ENCODE peak calls at places on chromosomes 13 and 19, in ten cellular contexts. C is lung; D is stimulated activated CD4-positive, alpha-beta T cell treated with anti-CD3 and anti-CD28 coated beads, Interleukin-4, amount 100 ng/mL, for 24 hours; Z is body of pancreas; B is HFFc6; N is heart right ventricle; G is suprapubic skin; O is T-helper 17 cell; E is psoas muscle; V is activated naive CD4-positive, alpha-beta T cell treated with anti-CD3 and anti-CD28 coated beads for 36 hours. F is an unnamed sample.

GRCh38 chr13:72384186-72384823 is 343.1 kb downstream of the MZT1 start:
- DNase-seq in C (no peak), D (no peak), Z (no peak), B (no peak), N (no peak), G (no peak), O (no peak), E (no peak), V (no peak), F (no peak)

GRCh38 chr13:109336730-109337129 is 449.7 kb downstream of the IRS2 start:
- DNase-seq in C (no peak), D (no peak), Z (no peak), B (peak), N (no peak), G (no peak), O (no peak), E (no peak), V (no peak), F (no peak)

GRCh38 chr19:29260477-29261317 is 47.7 kb upstream of the UQCRFS1 start:
- DNase-seq in C (no peak), D (peak), Z (no peak), B (no peak), N (no peak), G (peak), O (no peak), E (no peak), V (peak), F (peak)

GRCh38 chr13:98557934-98558630 is 18.8 kb downstream of the STK24 start:
- DNase-seq in C (no peak), D (no peak), Z (no peak), B (peak), N (no peak), G (no peak), O (no peak), E (no peak), V (no peak), F (no peak)

GRCh38 chr13:97279913-97280312 is 57.8 kb downstream of the MBNL2 start:
- DNase-seq in C (no peak), D (no peak), Z (no peak), B (peak), N (no peak), G (no peak), O (no peak), E (no peak), V (no peak), F (no peak)

GRCh38 chr19:14530505-14530904 is 1.1 kb downstream of the TECR start:
- DNase-seq in C (no peak), D (no peak), Z (no peak), B (no peak), N (no peak), G (no peak), O (no peak), E (no peak), V (no peak), F (no peak)

GRCh38 chr19:44745386-44745831 is 3.1 kb upstream of the BCL3 start:
- DNase-seq in C (peak), D (no peak), Z (peak), B (peak), N (peak), G (peak), O (no peak), E (peak), V (no peak), F (no peak)

GRCh38 chr19:20182232-20182785 is 15.3 kb downstream of the ZNF486 start:
- DNase-seq in C (no peak), D (no peak), Z (no peak), B (no peak), N (no peak), G (no peak), O (no peak), E (no peak), V (no peak), F (peak)

GRCh38 chr13:23609414-23610186 is 39.4 kb downstream of the TNFRSF19 start:
- DNase-seq in C (peak), D (no peak), Z (no peak), B (peak), N (peak), G (no peak), O (no peak), E (no peak), V (no peak), F (no peak)

GRCh38 chr19:18899624-18900560 is 3.9 kb upstream of the CERS1 start:
- DNase-seq in C (no peak), D (no peak), Z (no peak), B (no peak), N (no peak), G (peak), O (no peak), E (no peak), V (no peak), F (no peak)

GRCh38 chr13:20439261-20439660 is 86.4 kb downstream of the CRYL1 start:
- DNase-seq in C (no peak), D (no peak), Z (no peak), B (no peak), N (no peak), G (no peak), O (no peak), E (no peak), V (no peak), F (no peak)

GRCh38 chr13:79463604-79464003 is 17.4 kb upstream of the NDFIP2 start:
- DNase-seq in C (no peak), D (no peak), Z (no peak), B (no peak), N (no peak), G (no peak), O (no peak), E (no peak), V (no peak), F (no peak)

GRCh38 chr13:75308222-75308621 is 173.7 kb downstream of the TBC1D4 start:
- DNase-seq in C (no peak), D (peak), Z (no peak), B (no peak), N (no peak), G (no peak), O (no peak), E (no peak), V (peak), F (no peak)

GRCh38 chr13:94345374-94346195 is 133.9 kb downstream of the DCT start:
- DNase-seq in C (no peak), D (no peak), Z (no peak), B (peak), N (no peak), G (no peak), O (no peak), E (no peak), V (no peak), F (peak)

GRCh38 chr13:60165391-60166099 is 1.8 kb upstream of the DIAPH3 start:
- DNase-seq in C (no peak), D (no peak), Z (no peak), B (no peak), N (no peak), G (no peak), O (no peak), E (no peak), V (no peak), F (no peak)

GRCh38 chr13:105937451-105937850 is 598.0 kb downstream of the EFNB2 start:
- DNase-seq in C (no peak), D (no peak), Z (no peak), B (no peak), N (no peak), G (no peak), O (no peak), E (no peak), V (no peak), F (no peak)

GRCh38 chr19:39805120-39805519 is 26.5 kb downstream of the LEUTX start:
- DNase-seq in C (no peak), D (no peak), Z (no peak), B (no peak), N (no peak), G (no peak), O (no peak), E (no peak), V (no peak), F (no peak)

GRCh38 chr19:28289294-28290063 is 923.5 kb downstream of the UQCRFS1 start:
- DNase-seq in C (no peak), D (no peak), Z (peak), B (no peak), N (no peak), G (no peak), O (no peak), E (no peak), V (no peak), F (peak)

GRCh38 chr13:104737713-104738112 is 1671.5 kb upstream of the SLC10A2 start:
- DNase-seq in C (no peak), D (no peak), Z (no peak), B (no peak), N (no peak), G (no peak), O (no peak), E (no peak), V (no peak), F (no peak)

GRCh38 chr19:5372572-5373200 is 32.1 kb upstream of the PTPRS start:
- DNase-seq in C (no peak), D (no peak), Z (no peak), B (no peak), N (no peak), G (no peak), O (no peak), E (no peak), V (no peak), F (no peak)

GRCh38 chr19:40585677-40586422 is 9.2 kb downstream of the SHKBP1 start:
- DNase-seq in C (peak), D (no peak), Z (no peak), B (peak), N (no peak), G (no peak), O (no peak), E (no peak), V (no peak), F (no peak)

GRCh38 chr13:31092631-31093030 is 69.1 kb downstream of the HSPH1 start:
- DNase-seq in C (no peak), D (no peak), Z (no peak), B (no peak), N (no peak), G (no peak), O (no peak), E (no peak), V (no peak), F (no peak)

GRCh38 chr13:40271511-40271910 is 394.9 kb downstream of the FOXO1 start:
- DNase-seq in C (no peak), D (no peak), Z (peak), B (no peak), N (peak), G (no peak), O (no peak), E (peak), V (no peak), F (no peak)

GRCh38 chr19:38449518-38449917 is 16.0 kb downstream of the RYR1 start:
- DNase-seq in C (no peak), D (no peak), Z (no peak), B (no peak), N (no peak), G (no peak), O (no peak), E (no peak), V (no peak), F (no peak)

GRCh38 chr19:51354742-51355148 is 11.4 kb downstream of the ETFB start:
- DNase-seq in C (no peak), D (peak), Z (no peak), B (no peak), N (no peak), G (no peak), O (no peak), E (peak), V (peak), F (no peak)

GRCh38 chr19:55549500-55550320 is 4.4 kb upstream of the SBK3 start:
- DNase-seq in C (no peak), D (no peak), Z (peak), B (peak), N (no peak), G (no peak), O (no peak), E (peak), V (no peak), F (peak)

GRCh38 chr19:6516018-6516658 is 14.0 kb upstream of the TUBB4A start:
- DNase-seq in C (peak), D (peak), Z (peak), B (peak), N (peak), G (peak), O (peak), E (peak), V (peak), F (peak)

GRCh38 chr13:67841071-67841470 is 610.9 kb upstream of the PCDH9 start:
- DNase-seq in C (no peak), D (no peak), Z (no peak), B (no peak), N (no peak), G (no peak), O (no peak), E (no peak), V (no peak), F (no peak)

GRCh38 chr13:30429721-30430694 is 7.7 kb downstream of the UBE2L5 start:
- DNase-seq in C (no peak), D (peak), Z (no peak), B (peak), N (no peak), G (no peak), O (no peak), E (no peak), V (peak), F (no peak)

GRCh38 chr13:51818771-51819511 is 15.0 kb upstream of the DHRS12 start:
- DNase-seq in C (no peak), D (peak), Z (no peak), B (no peak), N (no peak), G (no peak), O (peak), E (peak), V (peak), F (no peak)

GRCh38 chr13:99871249-99871898 is 100.2 kb downstream of the ZIC5 start:
- DNase-seq in C (no peak), D (no peak), Z (no peak), B (no peak), N (no peak), G (no peak), O (no peak), E (no peak), V (no peak), F (peak)

GRCh38 chr19:8001995-8002849 is 3.2 kb downstream of the ELAVL1 start:
- DNase-seq in C (peak), D (peak), Z (peak), B (peak), N (peak), G (peak), O (peak), E (peak), V (peak), F (peak)

GRCh38 chr19:29842471-29843179 is 30.8 kb downstream of the CCNE1 start:
- DNase-seq in C (no peak), D (no peak), Z (no peak), B (no peak), N (no peak), G (no peak), O (no peak), E (peak), V (no peak), F (no peak)

GRCh38 chr19:6030214-6030507 is 52.2 kb upstream of the RANBP3 start:
- DNase-seq in C (no peak), D (no peak), Z (no peak), B (peak), N (no peak), G (peak), O (no peak), E (no peak), V (no peak), F (no peak)

F was measured in DMS79 treated with DMSO at 0.1 percent for 48 hours.